ENCODE peak calls at places on chromosomes 7 and 10, in five cellular contexts. N is keratinocyte; Y is mammary epithelial cell; F is CD8-positive, alpha-beta T cell; J is A549. K is an unnamed sample.

GRCh38 chr7:155299539-155300202 is 2.0 kb downstream of the INSIG1 start:
- DNase-seq in N (no peak), Y (peak; percentile 42), F (peak; percentile 55), J (no peak), K (no peak)

GRCh38 chr7:128777156-128778123 is 1.8 kb upstream of the OPN1SW start:
- DNase-seq in N (no peak), Y (no peak), F (no peak), J (no peak), K (no peak)

GRCh38 chr10:96377816-96378294 is 19.1 kb upstream of the OPALIN start:
- DNase-seq in N (no peak), Y (peak; percentile 52), F (no peak), J (no peak), K (no peak)

GRCh38 chr10:73771722-73772279 is 10.0 kb upstream of the CHCHD1 start:
- DNase-seq in N (peak; percentile 23), Y (no peak), F (peak; percentile 70), J (peak; percentile 82), K (no peak)

GRCh38 chr7:116633131-116633988 is 38.6 kb upstream of the MET start:
- DNase-seq in N (peak; percentile 13), Y (peak; percentile 95), F (no peak), J (no peak), K (no peak)

GRCh38 chr7:6495597-6496262 is 48.0 kb upstream of the DAGLB start:
- DNase-seq in N (no peak), Y (no peak), F (no peak), J (no peak), K (no peak)

GRCh38 chr10:8233049-8233448 is 178.6 kb downstream of the GATA3 start:
- DNase-seq in N (no peak), Y (no peak), F (no peak), J (no peak), K (no peak)

GRCh38 chr10:127082651-127083050 is 113.7 kb downstream of the INSYN2A start:
- DNase-seq in N (no peak), Y (no peak), F (no peak), J (no peak), K (no peak)

GRCh38 chr10:69269761-69270160 is 8.5 kb upstream of the HK1 start:
- DNase-seq in N (no peak), Y (peak; percentile 7), F (no peak), J (no peak), K (no peak)

GRCh38 chr7:130874071-130874915 is 140.3 kb upstream of the KLF14 start:
- DNase-seq in N (no peak), Y (no peak), F (no peak), J (no peak), K (no peak)
- TF ChIP-seq CTCF in N (no peak), Y (no peak), F (no peak), J (no peak), K (no peak)

DNA sequence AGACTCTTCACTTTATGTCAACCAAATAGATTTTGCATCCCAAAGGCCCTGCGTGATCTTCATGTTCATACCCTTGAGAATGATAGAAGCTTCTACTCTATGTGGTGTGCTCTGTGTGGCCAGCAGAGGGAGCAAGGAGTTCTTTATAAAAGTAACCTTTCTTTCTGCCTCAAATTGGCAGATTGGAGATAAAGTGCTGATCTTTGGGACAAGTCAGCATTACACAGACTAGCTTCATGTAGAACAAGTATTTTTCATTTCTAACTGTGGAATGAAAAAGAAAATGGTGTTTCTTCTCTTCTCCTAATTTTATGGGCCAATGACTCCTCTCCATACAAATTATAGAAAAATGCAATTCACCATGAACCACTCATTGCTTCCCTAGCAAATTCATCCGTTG is 1214.1 kb downstream of the SORCS1 start:
- DNase-seq in N (no peak), Y (peak; percentile 25), F (no peak), J (peak; percentile 44), K (no peak)
- TF ChIP-seq CTCF in N (peak; percentile 41), Y (peak; percentile 86), F (peak; percentile 35), J (peak; percentile 50), K (peak; percentile 90)

DNA sequence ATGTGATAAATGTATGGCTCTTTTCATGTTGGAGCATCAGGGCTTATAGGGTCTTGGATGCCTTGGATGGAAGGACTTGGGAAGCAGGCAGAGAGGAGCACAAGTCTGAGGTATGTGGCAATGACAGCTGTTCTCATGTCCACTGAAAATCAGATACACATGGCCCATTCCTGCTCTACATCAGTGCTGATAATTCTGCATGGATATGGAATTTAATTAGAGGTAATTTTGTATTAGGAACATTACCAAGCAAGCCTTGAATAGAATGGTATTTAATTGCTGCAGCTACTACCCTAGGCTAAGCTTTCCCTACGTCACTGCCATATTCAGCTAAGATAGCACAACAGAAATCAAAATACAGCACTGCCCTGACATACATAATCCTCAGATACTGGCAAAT is 299.6 kb downstream of the LHFPL3 start:
- DNase-seq in N (no peak), Y (no peak), F (no peak), J (no peak), K (no peak)
- TF ChIP-seq CTCF in N (no peak), Y (no peak), F (no peak), J (no peak), K (no peak)

GRCh38 chr10:62244088-62244487 is 24.6 kb downstream of the RTKN2 start:
- DNase-seq in N (no peak), Y (no peak), F (no peak), J (no peak), K (no peak)
- TF ChIP-seq CTCF in N (no peak), Y (no peak), F (no peak), J (no peak), K (no peak)

DNA sequence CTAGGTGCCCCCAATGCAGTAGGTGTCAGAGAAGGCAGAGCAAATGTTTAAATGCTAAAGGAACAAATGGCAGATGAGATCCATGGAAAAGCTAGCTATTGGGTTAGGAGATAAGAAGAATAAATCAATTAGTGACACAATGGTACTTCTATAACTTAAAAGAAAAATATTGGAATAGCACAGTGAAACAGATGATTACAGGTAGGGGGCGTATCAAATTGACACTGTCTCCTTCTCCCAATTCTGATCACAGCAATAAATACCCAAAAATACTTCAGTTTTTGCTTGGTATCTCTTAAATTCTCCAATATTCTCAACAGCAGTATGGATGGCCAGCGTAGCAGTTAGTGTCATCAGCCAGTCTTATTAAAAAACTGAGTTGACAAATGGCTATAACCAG is 5.2 kb downstream of the FRA10AC1 start:
- DNase-seq in N (no peak), Y (no peak), F (no peak), J (no peak), K (no peak)
- TF ChIP-seq CTCF in N (no peak), Y (peak; percentile 9), F (no peak), J (peak; percentile 31), K (peak; percentile 54)

GRCh38 chr10:32189400-32190084 is 133.3 kb upstream of the KIF5B start:
- DNase-seq in N (no peak), Y (no peak), F (no peak), J (peak; percentile 70), K (no peak)
- TF ChIP-seq CTCF in N (no peak), Y (peak; percentile 14), F (no peak), J (peak; percentile 12), K (peak; percentile 49)